ENCODE peak calls at places on chromosome 13, in eight cellular contexts. B is tibial artery; I is Panc1; K is upper lobe of right lung; X is CD4-positive, alpha-beta memory T cell; Y is hepatocyte; D is adrenal gland; U is psoas muscle. Q is an unnamed sample.

GRCh38 chr13:51026016-51026415 is 85.1 kb downstream of the C13orf42 start:
- DNase-seq in D (no peak), X (no peak), Y (no peak), B (no peak), I (no peak), K (no peak), U (no peak), Q (no peak)

GRCh38 chr13:100154835-100155463 is 66.1 kb downstream of the PCCA start:
- DNase-seq in X (no peak), D (no peak), B (no peak), I (no peak), Y (no peak), U (no peak), K (no peak), Q (no peak)

GRCh38 chr13:28357846-28358496 is 137.0 kb downstream of the FLT1 start:
- DNase-seq in D (no peak), X (no peak), U (no peak), I (no peak), Y (no peak), K (no peak), B (no peak), Q (no peak)

GRCh38 chr13:48163066-48163465 is 68.2 kb upstream of the MED4 start:
- DNase-seq in Y (no peak), U (no peak), X (no peak), D (no peak), K (no peak), B (no peak), I (no peak), Q (no peak)

GRCh38 chr13:98981596-98982195 is 3.8 kb upstream of the DOCK9 start:
- DNase-seq in D (no peak), K (no peak), X (no peak), B (no peak), U (no peak), Y (no peak), I (no peak), Q (no peak)

GRCh38 chr13:96637039-96637438 is 357.2 kb downstream of the OXGR1 start:
- DNase-seq in Y (no peak), D (no peak), U (no peak), B (no peak), X (no peak), K (no peak), I (no peak), Q (no peak)

GRCh38 chr13:54241719-54242118 is 1213.1 kb downstream of the OLFM4 start:
- DNase-seq in D (no peak), X (no peak), U (no peak), K (no peak), I (no peak), Y (peak; percentile 37), B (no peak), Q (no peak)

GRCh38 chr13:45349438-45349837 is 8.5 kb upstream of the TPT1 start:
- DNase-seq in Y (no peak), I (no peak), U (no peak), B (no peak), X (no peak), D (no peak), K (no peak), Q (no peak)

GRCh38 chr13:45055198-45055901 is 65.0 kb upstream of the GTF2F2 start:
- DNase-seq in U (no peak), X (no peak), B (no peak), K (no peak), I (peak; percentile 24), Y (peak; percentile 19), D (no peak), Q (no peak)

GRCh38 chr13:39634956-39635355 is 20.5 kb upstream of the COG6 start:
- DNase-seq in X (no peak), Y (no peak), I (no peak), D (no peak), K (no peak), B (no peak), U (no peak), Q (no peak)

GRCh38 chr13:85314686-85315085 is 484.5 kb downstream of the SLITRK6 start:
- DNase-seq in U (no peak), Y (no peak), B (no peak), K (no peak), X (no peak), D (no peak), I (no peak), Q (no peak)

GRCh38 chr13:36102721-36103120 is 28.5 kb downstream of the DCLK1 start:
- DNase-seq in D (no peak), I (no peak), Y (no peak), U (no peak), K (no peak), B (no peak), X (no peak), Q (no peak)

GRCh38 chr13:79384022-79384610 is 21.9 kb downstream of the RBM26 start:
- DNase-seq in X (no peak), U (no peak), B (no peak), I (no peak), D (no peak), K (no peak), Y (no peak), Q (no peak)

GRCh38 chr13:79385694-79386093 is 20.4 kb downstream of the RBM26 start:
- DNase-seq in K (no peak), X (no peak), Y (no peak), U (no peak), D (no peak), I (no peak), B (no peak), Q (no peak)

GRCh38 chr13:79389031-79389430 is 17.0 kb downstream of the RBM26 start:
- DNase-seq in I (no peak), X (no peak), K (no peak), Y (no peak), U (no peak), D (no peak), B (no peak), Q (no peak)

GRCh38 chr13:79387853-79388252 is 18.2 kb downstream of the RBM26 start:
- DNase-seq in B (no peak), X (no peak), K (no peak), D (no peak), I (no peak), Y (no peak), U (no peak), Q (no peak)

DNA sequence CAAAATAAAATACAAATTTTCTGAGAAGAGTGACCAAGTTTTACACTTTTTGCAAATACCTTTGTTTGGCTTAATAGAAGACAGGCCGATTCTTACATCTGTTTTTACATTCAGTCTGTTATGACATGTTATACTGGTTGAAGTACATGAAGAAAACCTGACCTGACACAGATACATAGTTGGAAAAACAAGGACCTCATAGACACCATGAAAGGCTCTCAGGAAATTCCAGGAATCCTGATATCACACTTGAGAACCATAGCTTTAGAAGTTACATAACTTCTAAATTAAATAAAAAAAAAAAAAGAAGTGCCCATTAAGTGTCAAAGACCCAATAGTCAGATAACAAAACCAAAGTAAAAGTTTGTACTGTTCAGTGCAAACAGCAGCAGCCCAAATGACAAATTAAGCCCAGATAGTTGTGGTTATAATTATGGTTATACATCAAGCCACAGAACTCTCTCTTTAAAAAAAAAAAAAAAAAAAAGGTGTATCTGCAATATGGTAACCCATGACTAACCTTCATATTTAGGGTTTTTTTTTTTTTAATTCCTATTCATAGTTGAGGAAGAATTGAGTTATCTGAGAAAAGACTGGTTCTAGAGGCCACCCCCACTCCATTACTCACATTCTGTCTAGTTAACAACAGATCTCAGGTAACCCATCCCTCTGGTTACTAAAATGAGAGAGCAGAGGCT is 19.8 kb downstream of the RBM26 start:
- DNase-seq in I (no peak), U (no peak), K (no peak), D (no peak), Y (no peak), B (no peak), X (no peak), Q (no peak)
- H3K4me1 ChIP-seq in I (peaks cover 13% of the 10 kb centered on the region), U (peaks cover 57% of the 10 kb centered on the region), K (peaks cover 19% of the 10 kb centered on the region), D (peaks cover 9% of the 10 kb centered on the region), Y (no peaks in the 10 kb centered on the region), B (peaks cover 6% of the 10 kb centered on the region), X (peaks cover 87% of the 10 kb centered on the region), Q (no peaks in the 10 kb centered on the region)

GRCh38 chr13:20001351-20001750 is 42.8 kb downstream of the ZMYM2 start:
- DNase-seq in K (no peak), Y (no peak), X (no peak), I (no peak), D (no peak), U (no peak), B (no peak), Q (no peak)

GRCh38 chr13:20002766-20003165 is 44.2 kb downstream of the ZMYM2 start:
- DNase-seq in B (no peak), Y (no peak), U (no peak), D (no peak), K (no peak), X (no peak), I (no peak), Q (no peak)

GRCh38 chr13:19998960-19999359 is 40.4 kb downstream of the ZMYM2 start:
- DNase-seq in I (no peak), K (no peak), Y (no peak), D (no peak), B (no peak), X (no peak), U (no peak), Q (no peak)

DNA sequence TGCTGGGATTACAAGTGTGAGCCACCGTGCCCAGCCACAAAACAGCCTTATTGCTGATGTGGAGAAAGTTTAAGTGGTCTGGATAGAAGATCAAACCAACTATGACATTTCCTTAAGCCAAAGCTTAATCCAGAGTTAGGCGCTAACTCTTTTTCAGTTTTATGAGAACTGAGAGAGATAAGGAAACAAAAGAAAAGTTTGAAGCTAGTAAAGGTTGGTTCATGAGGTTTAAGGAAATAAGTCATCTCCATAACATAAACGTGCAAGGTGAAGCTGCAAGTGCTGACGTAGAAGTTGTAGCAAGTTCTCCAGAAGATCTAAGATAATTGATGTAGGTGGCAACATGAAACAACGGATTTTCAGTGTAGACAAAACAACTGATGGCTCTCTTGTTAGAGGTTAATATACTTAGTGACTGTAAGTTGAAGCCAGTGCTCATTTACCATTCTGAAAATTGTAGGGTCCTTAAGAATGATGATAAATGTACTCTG is 41.6 kb downstream of the ZMYM2 start:
- DNase-seq in D (no peak), K (no peak), X (no peak), Y (no peak), U (no peak), B (no peak), I (no peak), Q (no peak)
- H3K36me3 ChIP-seq in D (no peaks in the 10 kb centered on the region), K (peaks cover 40% of the 10 kb centered on the region), X (peaks cover 13% of the 10 kb centered on the region), Y (no peaks in the 10 kb centered on the region), U (no peaks in the 10 kb centered on the region), B (peaks cover 35% of the 10 kb centered on the region), I (peaks cover 15% of the 10 kb centered on the region), Q (peaks cover 4% of the 10 kb centered on the region)

GRCh38 chr13:112441779-112442310 is 65.7 kb downstream of the SPACA7 start:
- DNase-seq in X (no peak), U (no peak), D (no peak), Y (no peak), B (no peak), K (no peak), I (no peak), Q (no peak)
- H3K27me3 ChIP-seq in X (no peaks in the 10 kb centered on the region), U (peaks cover 26% of the 10 kb centered on the region), D (peaks cover 30% of the 10 kb centered on the region), Y (peaks cover 12% of the 10 kb centered on the region), B (no peaks in the 10 kb centered on the region), K (peaks cover 29% of the 10 kb centered on the region), I (no peaks in the 10 kb centered on the region), Q (no peaks in the 10 kb centered on the region)

DNA sequence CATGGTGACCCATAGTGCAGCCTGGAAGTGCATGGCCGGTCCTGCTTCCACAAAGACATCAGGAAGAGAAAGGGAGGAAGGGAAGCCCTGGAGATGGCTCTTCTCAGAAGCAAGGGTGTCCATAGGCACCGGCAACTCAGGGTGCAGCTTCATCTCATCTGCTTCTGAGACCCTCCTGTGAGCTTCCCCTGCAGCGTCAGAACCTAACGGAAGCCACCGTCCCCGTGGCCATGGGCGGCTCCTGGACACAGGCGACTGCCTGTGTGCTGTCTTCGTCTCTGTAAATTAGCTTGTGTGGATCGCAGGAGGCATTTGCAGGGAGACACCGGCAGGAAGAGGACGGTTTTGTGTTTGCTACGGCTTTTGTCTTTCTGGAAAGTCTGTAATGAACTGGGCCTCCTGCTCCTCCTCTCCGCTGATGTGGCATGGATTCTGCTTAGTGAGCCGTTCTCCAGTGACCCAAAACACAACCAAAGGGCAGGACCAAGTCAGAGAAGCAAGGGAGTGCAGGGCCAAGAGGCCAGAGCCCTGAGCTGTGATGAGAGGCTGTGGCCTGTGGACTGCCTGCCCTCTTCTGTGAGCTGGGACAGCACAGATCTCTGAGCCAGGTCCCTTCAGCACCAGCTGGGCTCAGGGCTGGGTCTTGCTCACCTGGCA is 2.5 kb downstream of the ATP4B start:
- DNase-seq in Y (no peak), K (peak; percentile 49), X (no peak), B (no peak), D (no peak), U (peak; percentile 28), I (no peak), Q (no peak)
- H3K4me1 ChIP-seq in Y (no peaks in the 10 kb centered on the region), K (no peaks in the 10 kb centered on the region), X (no peaks in the 10 kb centered on the region), B (no peaks in the 10 kb centered on the region), D (no peaks in the 10 kb centered on the region), U (no peaks in the 10 kb centered on the region), I (no peaks in the 10 kb centered on the region), Q (no peaks in the 10 kb centered on the region)

Q was measured in iPS DF 6.9.